ENCODE peak calls at places on chromosomes 6 and 20, in nine cellular contexts. One of them, this sample, is unnamed. For H3K9me3, the result is how much of the 10 kb centered on the place peaks cover.

GRCh38 chr20:51412333-51412761 is 130.2 kb downstream of the NFATC2 start:
- DNase-seq in transverse colon: no peak
- DNase-seq in spleen: no peak
- DNase-seq in sigmoid colon: peak
- DNase-seq in HCT116: no peak
- DNase-seq in HepG2: no peak
- DNase-seq in breast epithelium: peak
- DNase-seq in suprapubic skin: peak
- DNase-seq in K562: no peak
- DNase-seq in this sample: peak

GRCh38 chr20:10328897-10329255 is 105.1 kb downstream of the MKKS start:
- DNase-seq in transverse colon: no peak
- DNase-seq in spleen: no peak
- DNase-seq in sigmoid colon: no peak
- DNase-seq in HCT116: no peak
- DNase-seq in HepG2: no peak
- DNase-seq in breast epithelium: no peak
- DNase-seq in suprapubic skin: no peak
- DNase-seq in K562: no peak
- DNase-seq in this sample: no peak

GRCh38 chr6:108453601-108454157 is 107.0 kb upstream of the FOXO3 start:
- DNase-seq in transverse colon: no peak
- DNase-seq in spleen: no peak
- DNase-seq in sigmoid colon: no peak
- DNase-seq in HCT116: no peak
- DNase-seq in HepG2: no peak
- DNase-seq in breast epithelium: no peak
- DNase-seq in suprapubic skin: no peak
- DNase-seq in K562: no peak
- DNase-seq in this sample: no peak

GRCh38 chr6:164315376-164315775 is 900.9 kb downstream of the QKI start:
- DNase-seq in transverse colon: no peak
- DNase-seq in spleen: no peak
- DNase-seq in sigmoid colon: no peak
- DNase-seq in HCT116: no peak
- DNase-seq in HepG2: no peak
- DNase-seq in breast epithelium: no peak
- DNase-seq in suprapubic skin: no peak
- DNase-seq in K562: no peak
- DNase-seq in this sample: no peak

GRCh38 chr6:159984268-159984786 is 15.4 kb downstream of the IGF2R start:
- DNase-seq in transverse colon: no peak
- DNase-seq in spleen: no peak
- DNase-seq in sigmoid colon: no peak
- DNase-seq in HCT116: no peak
- DNase-seq in HepG2: no peak
- DNase-seq in breast epithelium: no peak
- DNase-seq in suprapubic skin: peak
- DNase-seq in K562: peak
- DNase-seq in this sample: peak

GRCh38 chr20:50672400-50673145 is 18.8 kb downstream of the RIPOR3 start:
- DNase-seq in transverse colon: no peak
- DNase-seq in spleen: no peak
- DNase-seq in sigmoid colon: no peak
- DNase-seq in HCT116: no peak
- DNase-seq in HepG2: no peak
- DNase-seq in breast epithelium: no peak
- DNase-seq in suprapubic skin: no peak
- DNase-seq in K562: no peak
- DNase-seq in this sample: peak

GRCh38 chr6:130306377-130306776 is 59.4 kb upstream of the TMEM200A start:
- DNase-seq in transverse colon: no peak
- DNase-seq in spleen: no peak
- DNase-seq in sigmoid colon: no peak
- DNase-seq in HCT116: no peak
- DNase-seq in HepG2: no peak
- DNase-seq in breast epithelium: no peak
- DNase-seq in suprapubic skin: no peak
- DNase-seq in K562: no peak
- DNase-seq in this sample: no peak

GRCh38 chr6:21801786-21802610 is 208.4 kb downstream of the SOX4 start:
- DNase-seq in transverse colon: no peak
- DNase-seq in spleen: no peak
- DNase-seq in sigmoid colon: no peak
- DNase-seq in HCT116: no peak
- DNase-seq in HepG2: no peak
- DNase-seq in breast epithelium: no peak
- DNase-seq in suprapubic skin: no peak
- DNase-seq in K562: no peak
- DNase-seq in this sample: no peak

GRCh38 chr6:292506-293184 is 358 bp downstream of the DUSP22 start:
- DNase-seq in transverse colon: peak
- DNase-seq in spleen: peak
- DNase-seq in sigmoid colon: peak
- DNase-seq in HCT116: no peak
- DNase-seq in HepG2: peak
- DNase-seq in breast epithelium: peak
- DNase-seq in suprapubic skin: peak
- DNase-seq in K562: peak
- DNase-seq in this sample: peak

GRCh38 chr6:20202070-20202658 is 10.1 kb downstream of the MBOAT1 start:
- DNase-seq in transverse colon: no peak
- DNase-seq in spleen: no peak
- DNase-seq in sigmoid colon: no peak
- DNase-seq in HCT116: no peak
- DNase-seq in HepG2: peak
- DNase-seq in breast epithelium: no peak
- DNase-seq in suprapubic skin: no peak
- DNase-seq in K562: peak
- DNase-seq in this sample: no peak

GRCh38 chr6:39964094-39964493 is 29.8 kb upstream of the MOCS1 start:
- DNase-seq in transverse colon: no peak
- DNase-seq in spleen: no peak
- DNase-seq in sigmoid colon: no peak
- DNase-seq in HCT116: no peak
- DNase-seq in HepG2: no peak
- DNase-seq in breast epithelium: no peak
- DNase-seq in suprapubic skin: no peak
- DNase-seq in K562: no peak
- DNase-seq in this sample: no peak

GRCh38 chr6:15763827-15764226 is 101.0 kb upstream of the DTNBP1 start:
- DNase-seq in transverse colon: peak
- DNase-seq in spleen: no peak
- DNase-seq in sigmoid colon: no peak
- DNase-seq in HCT116: peak
- DNase-seq in HepG2: peak
- DNase-seq in breast epithelium: no peak
- DNase-seq in suprapubic skin: no peak
- DNase-seq in K562: no peak
- DNase-seq in this sample: no peak

GRCh38 chr6:49551866-49552129 is 1.3 kb downstream of the C6orf141 start:
- DNase-seq in transverse colon: no peak
- DNase-seq in spleen: no peak
- DNase-seq in sigmoid colon: no peak
- DNase-seq in HCT116: no peak
- DNase-seq in HepG2: no peak
- DNase-seq in breast epithelium: no peak
- DNase-seq in suprapubic skin: no peak
- DNase-seq in K562: no peak
- DNase-seq in this sample: no peak

DNA sequence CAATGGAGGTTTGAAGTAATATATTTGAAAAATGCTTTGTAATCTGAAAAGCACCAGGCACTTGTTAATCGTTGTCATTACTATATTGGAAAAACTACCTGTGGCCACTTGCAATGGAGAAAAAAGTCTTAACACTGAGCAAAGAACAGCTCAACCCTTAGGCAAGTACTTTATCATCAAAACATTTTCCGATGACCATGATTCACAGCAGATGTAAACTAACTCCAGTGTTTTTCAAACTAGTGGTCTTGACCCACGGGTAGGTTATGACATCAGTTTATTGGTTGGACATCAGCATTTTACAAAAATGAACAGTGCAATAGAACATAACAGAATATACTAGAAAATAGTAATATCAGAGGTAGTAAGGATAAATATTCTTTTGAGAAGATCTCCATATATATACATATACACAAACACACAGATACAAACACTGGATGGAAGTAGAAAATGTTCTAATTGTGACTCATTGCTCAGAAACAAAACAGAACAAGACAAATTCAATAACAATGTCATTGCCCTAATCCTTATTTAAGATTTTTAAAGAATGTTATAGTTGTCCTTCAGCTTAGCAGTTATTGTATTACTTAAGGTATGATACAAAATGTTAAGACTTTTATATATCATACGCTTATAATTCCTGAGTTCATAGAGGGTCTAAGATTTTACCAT is 123.0 kb downstream of the PLCB1 start:
- DNase-seq in transverse colon: no peak
- DNase-seq in spleen: no peak
- DNase-seq in sigmoid colon: no peak
- DNase-seq in HCT116: no peak
- DNase-seq in HepG2: no peak
- DNase-seq in breast epithelium: no peak
- DNase-seq in suprapubic skin: no peak
- DNase-seq in K562: no peak
- DNase-seq in this sample: no peak
- TF ChIP-seq POLR2AphosphoS5 in transverse colon: no peak
- TF ChIP-seq POLR2AphosphoS5 in spleen: no peak
- TF ChIP-seq POLR2AphosphoS5 in sigmoid colon: no peak
- TF ChIP-seq POLR2AphosphoS5 in HCT116: no peak
- TF ChIP-seq POLR2AphosphoS5 in HepG2: no peak
- TF ChIP-seq POLR2AphosphoS5 in breast epithelium: no peak
- TF ChIP-seq POLR2AphosphoS5 in suprapubic skin: no peak
- TF ChIP-seq POLR2AphosphoS5 in K562: no peak
- TF ChIP-seq POLR2AphosphoS5 in this sample: no peak

GRCh38 chr20:30612344-30612743 is 645.1 kb upstream of the DEFB115 start:
- DNase-seq in transverse colon: no peak
- DNase-seq in spleen: no peak
- DNase-seq in sigmoid colon: no peak
- DNase-seq in HCT116: no peak
- DNase-seq in HepG2: no peak
- DNase-seq in breast epithelium: no peak
- DNase-seq in suprapubic skin: no peak
- DNase-seq in K562: no peak
- DNase-seq in this sample: no peak

GRCh38 chr20:30610044-30610693 is 647.3 kb upstream of the DEFB115 start:
- DNase-seq in transverse colon: no peak
- DNase-seq in spleen: no peak
- DNase-seq in sigmoid colon: no peak
- DNase-seq in HCT116: no peak
- DNase-seq in HepG2: no peak
- DNase-seq in breast epithelium: no peak
- DNase-seq in suprapubic skin: no peak
- DNase-seq in K562: peak
- DNase-seq in this sample: no peak

GRCh38 chr20:30611239-30611984 is 646.1 kb upstream of the DEFB115 start:
- DNase-seq in transverse colon: no peak
- DNase-seq in spleen: no peak
- DNase-seq in sigmoid colon: no peak
- DNase-seq in HCT116: no peak
- DNase-seq in HepG2: no peak
- DNase-seq in breast epithelium: no peak
- DNase-seq in suprapubic skin: no peak
- DNase-seq in K562: no peak
- DNase-seq in this sample: no peak

GRCh38 chr20:30606990-30607389 is 650.5 kb upstream of the DEFB115 start:
- DNase-seq in transverse colon: no peak
- DNase-seq in spleen: no peak
- DNase-seq in sigmoid colon: no peak
- DNase-seq in HCT116: no peak
- DNase-seq in HepG2: no peak
- DNase-seq in breast epithelium: no peak
- DNase-seq in suprapubic skin: no peak
- DNase-seq in K562: no peak
- DNase-seq in this sample: no peak

GRCh38 chr20:30610751-30611150 is 646.7 kb upstream of the DEFB115 start:
- DNase-seq in transverse colon: no peak
- DNase-seq in spleen: no peak
- DNase-seq in sigmoid colon: no peak
- DNase-seq in HCT116: no peak
- DNase-seq in HepG2: no peak
- DNase-seq in breast epithelium: no peak
- DNase-seq in suprapubic skin: no peak
- DNase-seq in K562: no peak
- DNase-seq in this sample: no peak
- H3K9me3 ChIP-seq in transverse colon: under half
- H3K9me3 ChIP-seq in spleen: under half
- H3K9me3 ChIP-seq in sigmoid colon: under half
- H3K9me3 ChIP-seq in HCT116: under half
- H3K9me3 ChIP-seq in HepG2: under half
- H3K9me3 ChIP-seq in breast epithelium: under half
- H3K9me3 ChIP-seq in suprapubic skin: under half
- H3K9me3 ChIP-seq in K562: under half
- H3K9me3 ChIP-seq in this sample: under half

DNA sequence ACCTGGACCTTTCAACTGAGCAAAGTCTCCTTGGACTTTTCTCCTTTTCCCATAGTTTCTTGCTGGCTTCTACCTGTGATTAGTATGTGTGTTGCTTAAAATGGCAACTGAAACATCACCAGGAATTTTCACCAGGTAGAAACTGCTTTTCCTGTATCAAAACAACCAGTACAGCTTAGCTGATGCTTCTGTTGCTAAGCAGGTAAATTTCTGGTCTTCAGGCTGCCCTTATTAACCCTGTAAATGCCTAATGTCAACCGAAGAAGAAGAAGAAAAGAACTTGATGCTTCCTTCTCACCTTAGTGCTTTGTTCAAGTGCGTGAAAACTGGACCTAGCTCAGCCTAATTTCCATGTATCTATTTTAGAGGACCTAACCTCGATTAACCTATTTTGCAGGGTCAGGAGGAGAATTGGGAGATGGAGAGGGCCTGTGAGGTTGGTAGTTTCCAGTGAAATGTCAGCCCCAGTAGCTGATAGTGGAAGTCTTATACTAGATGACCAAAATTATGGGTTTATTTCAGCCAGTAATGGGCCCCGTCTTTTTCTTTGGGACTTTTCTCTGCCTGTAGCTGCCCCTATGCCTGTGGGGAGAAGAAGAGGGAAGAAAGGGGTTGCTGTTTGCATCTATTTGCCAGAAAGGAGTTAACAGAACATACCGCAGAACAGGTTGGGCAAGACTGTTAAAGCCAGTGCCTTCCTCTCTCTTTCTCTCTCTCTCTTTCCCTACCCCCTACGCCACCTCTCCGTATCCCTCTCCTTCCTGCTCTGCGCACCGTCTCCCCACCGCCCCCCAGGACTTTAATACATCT is 37.7 kb downstream of the RREB1 start:
- DNase-seq in transverse colon: peak
- DNase-seq in spleen: no peak
- DNase-seq in sigmoid colon: no peak
- DNase-seq in HCT116: no peak
- DNase-seq in HepG2: no peak
- DNase-seq in breast epithelium: peak
- DNase-seq in suprapubic skin: no peak
- DNase-seq in K562: no peak
- DNase-seq in this sample: no peak
- TF ChIP-seq POLR2A in transverse colon: no peak
- TF ChIP-seq POLR2A in spleen: no peak
- TF ChIP-seq POLR2A in sigmoid colon: no peak
- TF ChIP-seq POLR2A in HCT116: no peak
- TF ChIP-seq POLR2A in HepG2: no peak
- TF ChIP-seq POLR2A in breast epithelium: no peak
- TF ChIP-seq POLR2A in suprapubic skin: no peak
- TF ChIP-seq POLR2A in K562: no peak
- TF ChIP-seq POLR2A in this sample: no peak

GRCh38 chr20:44180814-44181213 is 6.2 kb downstream of the JPH2 start:
- DNase-seq in transverse colon: peak
- DNase-seq in spleen: no peak
- DNase-seq in sigmoid colon: peak
- DNase-seq in HCT116: no peak
- DNase-seq in HepG2: no peak
- DNase-seq in breast epithelium: no peak
- DNase-seq in suprapubic skin: no peak
- DNase-seq in K562: no peak
- DNase-seq in this sample: no peak
- TF ChIP-seq POLR2AphosphoS5 in transverse colon: peak
- TF ChIP-seq POLR2AphosphoS5 in spleen: no peak
- TF ChIP-seq POLR2AphosphoS5 in sigmoid colon: peak
- TF ChIP-seq POLR2AphosphoS5 in HCT116: no peak
- TF ChIP-seq POLR2AphosphoS5 in HepG2: no peak
- TF ChIP-seq POLR2AphosphoS5 in breast epithelium: no peak
- TF ChIP-seq POLR2AphosphoS5 in suprapubic skin: no peak
- TF ChIP-seq POLR2AphosphoS5 in K562: no peak
- TF ChIP-seq POLR2AphosphoS5 in this sample: no peak